ENCODE peak calls at places on chromosomes 1 and 21, in ten cellular contexts. K is cardiac fibroblast; Q is kidney; B is globus pallidus; H is CD8-positive, alpha-beta memory T cell; N is EL; L is CMK; X is kidney tubule cell; Z is LHCN-M2; C is HT1080. I is an unnamed sample.
A peak's percentile ranks its signal among the peaks of the same experiment; 100 is the strongest.

GRCh38 chr1:244092293-244093264 is 41.5 kb downstream of the ZBTB18 start:
- DNase-seq in K (peak; percentile 61), Q (no peak), B (no peak), H (no peak), N (peak; percentile 84), L (no peak), X (peak; percentile 94), Z (no peak), C (peak; percentile 11), I (peak; percentile 7)

GRCh38 chr1:215819114-215819513 is 252.0 kb downstream of the KCTD3 start:
- DNase-seq in K (no peak), Q (no peak), B (no peak), H (no peak), N (peak; percentile 72), L (no peak), X (no peak), Z (no peak), C (no peak), I (no peak)

GRCh38 chr1:227487606-227488005 is 75.8 kb upstream of the ZNF678 start:
- DNase-seq in K (no peak), Q (no peak), B (no peak), H (no peak), N (no peak), L (no peak), X (no peak), Z (no peak), C (no peak), I (no peak)

GRCh38 chr1:78329475-78329874 is 161.3 kb upstream of the PTGFR start:
- DNase-seq in K (no peak), Q (no peak), B (no peak), H (no peak), N (no peak), L (no peak), X (no peak), Z (no peak), C (no peak), I (peak; percentile 30)

GRCh38 chr1:232223309-232223708 is 406.6 kb downstream of the SIPA1L2 start:
- DNase-seq in K (no peak), Q (no peak), B (no peak), H (no peak), N (no peak), L (no peak), X (no peak), Z (no peak), C (no peak), I (no peak)

GRCh38 chr1:230281531-230281930 is 144.6 kb downstream of the PGBD5 start:
- DNase-seq in K (no peak), Q (no peak), B (no peak), H (no peak), N (no peak), L (no peak), X (no peak), Z (no peak), C (no peak), I (no peak)

GRCh38 chr1:152189657-152190442 is 30.8 kb upstream of the RPTN start:
- DNase-seq in K (peak; percentile 80), Q (no peak), B (peak; percentile 60), H (peak; percentile 54), N (peak; percentile 74), L (peak; percentile 27), X (peak; percentile 77), Z (peak; percentile 78), C (peak; percentile 70), I (peak; percentile 74)

GRCh38 chr1:153404768-153405167 is 11.6 kb upstream of the S100A7A start:
- DNase-seq in K (peak; percentile 4), Q (no peak), B (no peak), H (peak; percentile 26), N (peak; percentile 6), L (peak; percentile 11), X (peak; percentile 32), Z (no peak), C (peak; percentile 51), I (no peak)

GRCh38 chr1:116909511-116910378 is at the start of gene PTGFRN:
- DNase-seq in K (peak; percentile 60), Q (peak; percentile 86), B (no peak), H (peak; percentile 13), N (peak; percentile 65), L (no peak), X (peak; percentile 77), Z (peak; percentile 61), C (peak; percentile 48), I (peak; percentile 60)

GRCh38 chr1:41536296-41536695 is 51.8 kb upstream of the EDN2 start:
- DNase-seq in K (no peak), Q (no peak), B (no peak), H (no peak), N (no peak), L (no peak), X (no peak), Z (no peak), C (no peak), I (no peak)

GRCh38 chr1:101158424-101158823 is 78.4 kb upstream of the S1PR1 start:
- DNase-seq in K (no peak), Q (no peak), B (no peak), H (no peak), N (no peak), L (no peak), X (no peak), Z (no peak), C (no peak), I (no peak)

GRCh38 chr1:94514095-94514727 is 27.3 kb downstream of the F3 start:
- DNase-seq in K (peak; percentile 54), Q (no peak), B (peak; percentile 45), H (no peak), N (no peak), L (no peak), X (peak; percentile 51), Z (peak; percentile 40), C (peak; percentile 46), I (peak; percentile 44)

GRCh38 chr1:18997508-18997907 is 41.0 kb upstream of the IFFO2 start:
- DNase-seq in K (no peak), Q (no peak), B (peak; percentile 96), H (no peak), N (no peak), L (no peak), X (peak; percentile 11), Z (no peak), C (no peak), I (no peak)

GRCh38 chr1:115454835-115455511 is 116.9 kb upstream of the NGF start:
- DNase-seq in K (no peak), Q (no peak), B (no peak), H (no peak), N (peak; percentile 42), L (no peak), X (no peak), Z (no peak), C (no peak), I (no peak)

GRCh38 chr1:234600418-234601216 is 9.4 kb downstream of the IRF2BP2 start:
- DNase-seq in K (peak; percentile 50), Q (no peak), B (peak; percentile 75), H (peak; percentile 71), N (no peak), L (no peak), X (peak; percentile 31), Z (no peak), C (no peak), I (no peak)

GRCh38 chr21:26747216-26747615 is 98.0 kb downstream of the ADAMTS1 start:
- DNase-seq in K (no peak), Q (no peak), B (no peak), H (no peak), N (no peak), L (no peak), X (no peak), Z (no peak), C (no peak), I (no peak)

GRCh38 chr21:28308516-28308915 is 684.2 kb downstream of the LTN1 start:
- DNase-seq in K (peak; percentile 52), Q (no peak), B (no peak), H (no peak), N (peak; percentile 20), L (no peak), X (peak; percentile 84), Z (peak; percentile 23), C (peak; percentile 30), I (peak; percentile 68)

GRCh38 chr1:94235189-94236020 is 2.0 kb downstream of the ARHGAP29 start:
- DNase-seq in K (peak; percentile 39), Q (no peak), B (no peak), H (no peak), N (no peak), L (no peak), X (no peak), Z (peak; percentile 60), C (peak; percentile 44), I (no peak)

GRCh38 chr1:55386456-55386855 is 171.3 kb upstream of the USP24 start:
- DNase-seq in K (no peak), Q (no peak), B (no peak), H (no peak), N (peak; percentile 20), L (no peak), X (no peak), Z (no peak), C (no peak), I (no peak)

GRCh38 chr1:89834078-89834704 is 13.4 kb downstream of the LRRC8D start:
- DNase-seq in K (no peak), Q (no peak), B (no peak), H (no peak), N (no peak), L (no peak), X (no peak), Z (no peak), C (no peak), I (no peak)

GRCh38 chr1:30192969-30193630 is 530.3 kb downstream of the MATN1 start:
- DNase-seq in K (no peak), Q (no peak), B (no peak), H (no peak), N (no peak), L (no peak), X (no peak), Z (no peak), C (no peak), I (no peak)

GRCh38 chr1:118333601-118334241 is 148.7 kb upstream of the SPAG17 start:
- DNase-seq in K (no peak), Q (no peak), B (no peak), H (no peak), N (peak; percentile 52), L (no peak), X (no peak), Z (peak; percentile 67), C (no peak), I (no peak)

GRCh38 chr1:247037483-247038320 is 29.8 kb upstream of the ZNF695 start:
- DNase-seq in K (peak; percentile 2), Q (no peak), B (no peak), H (no peak), N (no peak), L (no peak), X (no peak), Z (no peak), C (no peak), I (no peak)

GRCh38 chr1:83086346-83086745 is 912.6 kb downstream of the TTLL7 start:
- DNase-seq in K (peak; percentile 27), Q (no peak), B (no peak), H (no peak), N (no peak), L (no peak), X (peak; percentile 22), Z (no peak), C (peak; percentile 21), I (peak; percentile 56)

GRCh38 chr1:54807756-54808155 is 6.6 kb upstream of the TTC22 start:
- DNase-seq in K (no peak), Q (no peak), B (no peak), H (no peak), N (no peak), L (no peak), X (no peak), Z (no peak), C (no peak), I (no peak)

GRCh38 chr1:174005032-174005431 is 17.1 kb downstream of the RC3H1 start:
- DNase-seq in K (peak; percentile 74), Q (no peak), B (peak; percentile 18), H (no peak), N (peak; percentile 29), L (no peak), X (no peak), Z (peak; percentile 60), C (no peak), I (no peak)

GRCh38 chr1:10901894-10902805 is 105.7 kb upstream of the CASZ1 start:
- DNase-seq in K (no peak), Q (peak; percentile 47), B (no peak), H (no peak), N (no peak), L (no peak), X (no peak), Z (no peak), C (no peak), I (no peak)

GRCh38 chr1:36089393-36090121 is 865 bp downstream of the ADPRS start:
- DNase-seq in K (peak; percentile 52), Q (no peak), B (no peak), H (no peak), N (peak; percentile 65), L (no peak), X (peak; percentile 76), Z (peak; percentile 42), C (no peak), I (no peak)